ENCODE peak calls at places on chromosomes 6 and 20, in nine cellular contexts. A is endodermal cell; F is ascending aorta; J is aorta; E is psoas muscle; X is PC-9; Q is CD4-positive, alpha-beta memory T cell; K is colonic mucosa; T is cardiac muscle cell. W is an unnamed sample.
A peak's percentile ranks its signal among the peaks of the same experiment; 100 is the strongest.

GRCh38 chr6:102582569-102582968 is 1189.1 kb downstream of the GRIK2 start:
- DNase-seq in F (no peak), X (no peak), Q (no peak), E (peak; percentile 7), J (no peak), A (no peak), T (no peak), K (no peak), W (peak; percentile 8)

GRCh38 chr6:147087641-147088040 is 116.6 kb upstream of the STXBP5 start:
- DNase-seq in A (no peak), J (no peak), F (no peak), X (no peak), Q (no peak), K (no peak), T (peak; percentile 24), E (no peak), W (no peak)

GRCh38 chr6:41201784-41202181 is 834 bp upstream of the TREML2 start:
- DNase-seq in K (no peak), F (no peak), X (no peak), Q (no peak), E (no peak), A (peak; percentile 17), T (no peak), J (no peak), W (no peak)

GRCh38 chr20:17878912-17879602 is 89.5 kb downstream of the SNX5 start:
- DNase-seq in E (no peak), K (no peak), F (no peak), T (no peak), X (no peak), Q (no peak), A (no peak), J (no peak), W (no peak)

GRCh38 chr20:41047975-41048305 is 19.3 kb downstream of the TOP1 start:
- DNase-seq in K (no peak), Q (peak; percentile 56), E (no peak), T (peak; percentile 44), F (no peak), A (no peak), X (no peak), J (no peak), W (no peak)

GRCh38 chr6:41974281-41974825 is 32.7 kb upstream of the CCND3 start:
- DNase-seq in X (no peak), J (no peak), K (no peak), Q (no peak), T (no peak), F (no peak), A (no peak), E (no peak), W (no peak)

GRCh38 chr20:47931002-47931401 is 145.7 kb upstream of the SULF2 start:
- DNase-seq in K (no peak), T (no peak), A (no peak), F (no peak), J (no peak), E (no peak), Q (no peak), X (no peak), W (no peak)

GRCh38 chr6:87822011-87822410 is 120.0 kb upstream of the AKIRIN2 start:
- DNase-seq in J (no peak), T (no peak), X (no peak), E (no peak), F (no peak), Q (no peak), K (no peak), A (no peak), W (no peak)

GRCh38 chr20:57006411-57007170 is 259.9 kb downstream of the BMP7 start:
- DNase-seq in J (no peak), K (no peak), F (no peak), X (no peak), T (no peak), Q (no peak), E (no peak), A (no peak), W (no peak)

GRCh38 chr6:91042656-91043055 is 455.8 kb upstream of the MAP3K7 start:
- DNase-seq in K (no peak), T (no peak), A (no peak), E (no peak), F (no peak), J (no peak), Q (no peak), X (no peak), W (no peak)

GRCh38 chr6:150263765-150264415 is 104.9 kb upstream of the IYD start:
- DNase-seq in K (no peak), T (no peak), F (no peak), A (no peak), X (no peak), J (no peak), E (no peak), Q (peak; percentile 6), W (no peak)

GRCh38 chr6:72425003-72425681 is 196.7 kb upstream of the KCNQ5 start:
- DNase-seq in J (no peak), E (no peak), K (no peak), Q (no peak), F (no peak), X (no peak), A (no peak), T (peak; percentile 44), W (no peak)

GRCh38 chr20:37408202-37408929 is 62.4 kb downstream of the SRC start:
- DNase-seq in A (peak; percentile 47), E (no peak), J (no peak), F (no peak), K (no peak), X (no peak), Q (no peak), T (peak; percentile 10), W (no peak)

GRCh38 chr6:140980265-140980887 is 1152.3 kb upstream of the GJE1 start:
- DNase-seq in T (peak; percentile 27), X (no peak), E (no peak), F (no peak), Q (no peak), A (no peak), J (no peak), K (no peak), W (no peak)

GRCh38 chr6:108589244-108589730 is 28.6 kb downstream of the FOXO3 start:
- DNase-seq in Q (no peak), E (peak; percentile 76), J (peak; percentile 71), X (peak; percentile 78), F (peak; percentile 93), T (peak; percentile 88), K (peak; percentile 89), A (peak; percentile 88), W (peak; percentile 34)

GRCh38 chr20:9244811-9245210 is 175.9 kb downstream of the PLCB4 start:
- DNase-seq in Q (no peak), F (no peak), J (no peak), T (no peak), X (no peak), E (no peak), K (no peak), A (no peak), W (no peak)

GRCh38 chr20:16378712-16379111 is 194.5 kb downstream of the KIF16B start:
- DNase-seq in F (no peak), X (no peak), Q (no peak), E (no peak), A (no peak), J (no peak), T (no peak), K (no peak), W (no peak)

GRCh38 chr20:1846341-1846740 is 48.9 kb upstream of the SIRPA start:
- DNase-seq in A (no peak), K (no peak), J (no peak), Q (no peak), X (no peak), F (no peak), T (no peak), E (no peak), W (no peak)
- H3K4me1 ChIP-seq in A (no peaks in the 10 kb centered on the region), K (no peaks in the 10 kb centered on the region), J (no peaks in the 10 kb centered on the region), Q (no peaks in the 10 kb centered on the region), X (no peaks in the 10 kb centered on the region), F (no peaks in the 10 kb centered on the region), T (no peaks in the 10 kb centered on the region), E (peaks cover 2% of the 10 kb centered on the region), W (no peaks in the 10 kb centered on the region)

DNA sequence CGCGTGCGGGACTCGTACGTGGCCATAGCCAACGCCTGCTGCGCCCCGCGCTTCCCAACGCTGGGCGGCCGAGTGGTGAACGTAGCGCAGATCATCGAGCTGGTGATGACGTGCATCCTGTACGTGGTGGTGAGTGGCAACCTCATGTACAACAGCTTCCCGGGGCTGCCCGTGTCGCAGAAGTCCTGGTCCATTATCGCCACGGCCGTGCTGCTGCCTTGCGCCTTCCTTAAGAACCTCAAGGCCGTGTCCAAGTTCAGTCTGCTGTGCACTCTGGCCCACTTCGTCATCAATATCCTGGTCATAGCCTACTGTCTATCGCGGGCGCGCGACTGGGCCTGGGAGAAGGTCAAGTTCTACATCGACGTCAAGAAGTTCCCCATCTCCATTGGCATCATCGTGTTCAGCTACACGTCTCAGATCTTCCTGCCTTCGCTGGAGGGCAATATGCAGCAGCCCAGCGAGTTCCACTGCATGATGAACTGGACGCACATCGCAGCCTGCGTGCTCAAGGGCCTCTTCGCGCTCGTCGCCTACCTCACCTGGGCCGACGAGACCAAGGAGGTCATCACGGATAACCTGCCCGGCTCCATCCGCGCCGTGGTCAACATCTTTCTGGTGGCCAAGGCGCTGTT is 3.4 kb downstream of the SLC32A1 start:
- DNase-seq in Q (peak; percentile 31), T (no peak), X (no peak), F (no peak), E (no peak), K (no peak), J (no peak), A (no peak), W (no peak)
- H3K4me1 ChIP-seq in Q (peaks cover 76% of the 10 kb centered on the region), T (no peaks in the 10 kb centered on the region), X (no peaks in the 10 kb centered on the region), F (peaks cover 14% of the 10 kb centered on the region), E (peaks cover 5% of the 10 kb centered on the region), K (no peaks in the 10 kb centered on the region), J (no peaks in the 10 kb centered on the region), A (peaks cover 15% of the 10 kb centered on the region), W (no peaks in the 10 kb centered on the region)

GRCh38 chr20:45346851-45347250 is 1.4 kb downstream of the SDC4 start:
- DNase-seq in X (no peak), A (no peak), T (no peak), F (no peak), E (no peak), J (no peak), K (no peak), Q (no peak), W (no peak)
- H3K4me1 ChIP-seq in X (peaks cover 57% of the 10 kb centered on the region), A (peaks cover 34% of the 10 kb centered on the region), T (peaks cover 53% of the 10 kb centered on the region), F (peaks cover 43% of the 10 kb centered on the region), E (peaks cover 34% of the 10 kb centered on the region), J (no peaks in the 10 kb centered on the region), K (peaks cover 14% of the 10 kb centered on the region), Q (peaks cover 29% of the 10 kb centered on the region), W (peaks cover 19% of the 10 kb centered on the region)

GRCh38 chr6:112184996-112185395 is 69.4 kb downstream of the LAMA4 start:
- DNase-seq in F (no peak), J (no peak), T (no peak), K (no peak), E (no peak), A (no peak), X (no peak), Q (no peak), W (no peak)
- H3K4me1 ChIP-seq in F (no peaks in the 10 kb centered on the region), J (no peaks in the 10 kb centered on the region), T (peaks cover 7% of the 10 kb centered on the region), K (no peaks in the 10 kb centered on the region), E (no peaks in the 10 kb centered on the region), A (no peaks in the 10 kb centered on the region), X (peaks cover 14% of the 10 kb centered on the region), Q (no peaks in the 10 kb centered on the region), W (peaks cover 9% of the 10 kb centered on the region)

DNA sequence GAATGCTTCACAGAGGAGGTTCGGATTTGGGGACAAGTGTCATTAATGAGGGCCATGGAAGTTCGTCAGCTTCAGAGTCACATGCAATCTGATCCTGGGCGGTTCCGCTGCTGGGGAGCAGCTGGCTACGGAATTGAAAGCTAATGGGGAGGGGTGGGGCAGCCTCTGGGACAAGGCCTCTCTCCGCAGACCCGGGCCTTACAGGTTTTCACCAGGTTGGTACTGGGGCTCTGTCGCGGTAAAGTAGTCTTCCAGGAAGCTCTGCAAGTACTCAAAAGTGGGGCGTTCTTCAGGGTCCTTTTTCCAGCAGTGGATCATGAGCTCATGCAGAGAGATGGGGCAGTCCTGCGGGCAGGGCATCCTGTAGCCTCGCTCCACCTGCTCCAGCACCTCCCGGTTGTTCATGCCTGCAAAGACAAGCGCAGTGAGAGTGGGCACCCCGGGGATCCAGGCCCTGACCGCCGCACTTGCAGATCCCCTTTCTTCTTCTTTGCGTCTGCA is 55.9 kb upstream of the TRAF3IP2 start:
- DNase-seq in X (no peak), T (no peak), Q (no peak), E (peak; percentile 52), K (peak; percentile 55), F (no peak), A (peak; percentile 81), J (no peak), W (no peak)
- H3K4me1 ChIP-seq in X (peaks cover 10% of the 10 kb centered on the region), T (peaks cover 30% of the 10 kb centered on the region), Q (no peaks in the 10 kb centered on the region), E (peaks cover 73% of the 10 kb centered on the region), K (no peaks in the 10 kb centered on the region), F (peaks cover 51% of the 10 kb centered on the region), A (peaks cover 16% of the 10 kb centered on the region), J (peaks cover 8% of the 10 kb centered on the region), W (peaks cover 18% of the 10 kb centered on the region)

W was measured in BE2C.